ENCODE peak calls at places on chromosomes 4 and X, in five cellular contexts. One of them, this sample, is unnamed. For H3K4me1, the result is how much of the 10 kb centered on the place peaks cover.

GRCh38 chr4:83981156-83981555 is 445.2 kb downstream of the GPAT3 start:
- DNase-seq in H9: no peak
- DNase-seq in IMR-90: no peak
- DNase-seq in neuronal stem cell: no peak
- DNase-seq in H1: no peak
- DNase-seq in this sample: no peak

GRCh38 chr4:109332926-109333464 is 30.5 kb upstream of the COL25A1 start:
- DNase-seq in H9: peak
- DNase-seq in IMR-90: no peak
- DNase-seq in neuronal stem cell: no peak
- DNase-seq in H1: peak
- DNase-seq in this sample: no peak

GRCh38 chrX:56788717-56789122 is 59.7 kb downstream of the NBDY start:
- DNase-seq in H9: no peak
- DNase-seq in IMR-90: peak
- DNase-seq in neuronal stem cell: no peak
- DNase-seq in H1: no peak
- DNase-seq in this sample: no peak

GRCh38 chrX:150200820-150201287 is 162.3 kb upstream of the MAMLD1 start:
- DNase-seq in H9: no peak
- DNase-seq in IMR-90: peak
- DNase-seq in neuronal stem cell: no peak
- DNase-seq in H1: no peak
- DNase-seq in this sample: peak

GRCh38 chr4:108991929-108992328 is 229.1 kb upstream of the ETNPPL start:
- DNase-seq in H9: no peak
- DNase-seq in IMR-90: peak
- DNase-seq in neuronal stem cell: no peak
- DNase-seq in H1: no peak
- DNase-seq in this sample: peak

GRCh38 chr4:1202526-1203378 is 30.4 kb upstream of the SPON2 start:
- DNase-seq in H9: no peak
- DNase-seq in IMR-90: no peak
- DNase-seq in neuronal stem cell: no peak
- DNase-seq in H1: no peak
- DNase-seq in this sample: no peak

GRCh38 chr4:125703443-125703842 is 388.7 kb downstream of the FAT4 start:
- DNase-seq in H9: no peak
- DNase-seq in IMR-90: peak
- DNase-seq in neuronal stem cell: no peak
- DNase-seq in H1: no peak
- DNase-seq in this sample: peak

GRCh38 chrX:129115104-129115503 is 408.2 kb downstream of the SMARCA1 start:
- DNase-seq in H9: peak
- DNase-seq in IMR-90: peak
- DNase-seq in neuronal stem cell: no peak
- DNase-seq in H1: no peak
- DNase-seq in this sample: peak

GRCh38 chr4:16717266-16717970 is 181.0 kb downstream of the LDB2 start:
- DNase-seq in H9: no peak
- DNase-seq in IMR-90: peak
- DNase-seq in neuronal stem cell: no peak
- DNase-seq in H1: no peak
- DNase-seq in this sample: no peak

GRCh38 chr4:92606227-92606626 is 302.5 kb downstream of the GRID2 start:
- DNase-seq in H9: no peak
- DNase-seq in IMR-90: no peak
- DNase-seq in neuronal stem cell: no peak
- DNase-seq in H1: no peak
- DNase-seq in this sample: no peak

GRCh38 chrX:17355976-17356375 is 19.0 kb upstream of the NHS start:
- DNase-seq in H9: peak
- DNase-seq in IMR-90: no peak
- DNase-seq in neuronal stem cell: no peak
- DNase-seq in H1: no peak
- DNase-seq in this sample: no peak

GRCh38 chr4:128525939-128526630 is 238.5 kb upstream of the PGRMC2 start:
- DNase-seq in H9: no peak
- DNase-seq in IMR-90: peak
- DNase-seq in neuronal stem cell: no peak
- DNase-seq in H1: no peak
- DNase-seq in this sample: peak
- H2BK15ac ChIP-seq in H9: no peak
- H2BK15ac ChIP-seq in IMR-90: peak
- H2BK15ac ChIP-seq in neuronal stem cell: no peak
- H2BK15ac ChIP-seq in H1: no peak
- H2BK15ac ChIP-seq in this sample: no peak

GRCh38 chr4:8550691-8551090 is 29.5 kb upstream of the GPR78 start:
- DNase-seq in H9: no peak
- DNase-seq in IMR-90: no peak
- DNase-seq in neuronal stem cell: no peak
- DNase-seq in H1: no peak
- DNase-seq in this sample: no peak
- H4K91ac ChIP-seq in H9: no peak
- H4K91ac ChIP-seq in IMR-90: no peak
- H4K91ac ChIP-seq in neuronal stem cell: no peak
- H4K91ac ChIP-seq in H1: no peak
- H4K91ac ChIP-seq in this sample: no peak

DNA sequence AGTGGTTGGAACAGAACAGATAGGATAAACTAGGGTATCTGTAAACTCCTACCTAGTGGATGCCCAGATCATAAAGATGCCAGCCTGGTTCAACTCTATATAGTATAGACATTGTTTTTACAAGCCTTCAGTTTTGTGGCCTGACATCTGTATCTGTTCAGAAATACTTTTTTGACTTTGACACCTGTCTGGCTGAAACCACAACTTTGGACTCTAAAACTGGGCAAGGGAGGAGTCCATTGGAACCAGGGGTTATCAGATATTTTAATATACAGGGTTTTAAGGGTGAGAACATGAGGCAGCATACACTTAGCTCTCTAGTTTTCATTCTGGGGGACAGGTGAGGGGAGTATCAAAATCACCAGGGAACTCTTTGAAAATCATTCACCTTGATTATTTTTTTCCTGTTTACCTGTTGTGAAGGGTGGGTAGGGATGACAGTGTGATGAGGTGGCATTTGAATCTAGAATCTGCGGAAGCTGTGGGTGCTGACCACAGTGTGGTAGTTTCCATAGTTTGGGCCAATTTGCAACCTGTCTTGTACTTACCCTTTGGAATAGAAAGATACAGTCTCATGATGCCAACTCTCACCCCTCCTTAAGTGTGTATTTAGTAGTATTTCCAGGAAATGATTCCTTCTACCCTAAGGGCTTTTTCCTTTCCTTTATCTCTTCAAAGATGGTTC is 20.6 kb downstream of the GAB1 start:
- DNase-seq in H9: no peak
- DNase-seq in IMR-90: no peak
- DNase-seq in neuronal stem cell: no peak
- DNase-seq in H1: no peak
- DNase-seq in this sample: no peak
- H3K4me1 ChIP-seq in H9: under half
- H3K4me1 ChIP-seq in IMR-90: under half
- H3K4me1 ChIP-seq in neuronal stem cell: under half
- H3K4me1 ChIP-seq in H1: under half
- H3K4me1 ChIP-seq in this sample: under half

GRCh38 chr4:38330321-38330720 is 333.7 kb upstream of the KLF3 start:
- DNase-seq in H9: no peak
- DNase-seq in IMR-90: no peak
- DNase-seq in neuronal stem cell: no peak
- DNase-seq in H1: no peak
- DNase-seq in this sample: no peak
- H2BK15ac ChIP-seq in H9: no peak
- H2BK15ac ChIP-seq in IMR-90: no peak
- H2BK15ac ChIP-seq in neuronal stem cell: no peak
- H2BK15ac ChIP-seq in H1: no peak
- H2BK15ac ChIP-seq in this sample: no peak

This sample was measured in mesenchymal stem cell.